ENCODE peak calls at places on chromosome 15, in six cellular contexts. One of them, this sample, is unnamed.
A peak's percentile ranks its signal among the peaks of the same experiment; 100 is the strongest.

GRCh38 chr15:93987068-93987467 is 244.3 kb upstream of the MCTP2 start:
- DNase-seq in HepG2: no peak
- DNase-seq in endothelial cell of umbilical vein: no peak
- DNase-seq in K562: no peak
- DNase-seq in A549: no peak
- DNase-seq in GM12878: no peak
- DNase-seq in this sample: no peak

GRCh38 chr15:99703603-99704443 is 29.4 kb downstream of the LYSMD4 start:
- DNase-seq in HepG2: peak; percentile 62
- DNase-seq in endothelial cell of umbilical vein: peak; percentile 96
- DNase-seq in K562: peak; percentile 39
- DNase-seq in A549: peak; percentile 81
- DNase-seq in GM12878: no peak
- DNase-seq in this sample: peak; percentile 74

GRCh38 chr15:50828610-50829206 is 63.2 kb upstream of the SPPL2A start:
- DNase-seq in HepG2: peak; percentile 70
- DNase-seq in endothelial cell of umbilical vein: no peak
- DNase-seq in K562: no peak
- DNase-seq in A549: peak; percentile 76
- DNase-seq in GM12878: no peak
- DNase-seq in this sample: peak; percentile 53

GRCh38 chr15:66880380-66881155 is 178.5 kb downstream of the SMAD6 start:
- DNase-seq in HepG2: no peak
- DNase-seq in endothelial cell of umbilical vein: no peak
- DNase-seq in K562: no peak
- DNase-seq in A549: no peak
- DNase-seq in GM12878: no peak
- DNase-seq in this sample: peak; percentile 59

GRCh38 chr15:82063055-82063454 is 17.2 kb upstream of the MEX3B start:
- DNase-seq in HepG2: no peak
- DNase-seq in endothelial cell of umbilical vein: no peak
- DNase-seq in K562: no peak
- DNase-seq in A549: no peak
- DNase-seq in GM12878: no peak
- DNase-seq in this sample: no peak

GRCh38 chr15:71547066-71547465 is 263.3 kb upstream of the NR2E3 start:
- DNase-seq in HepG2: no peak
- DNase-seq in endothelial cell of umbilical vein: no peak
- DNase-seq in K562: no peak
- DNase-seq in A549: no peak
- DNase-seq in GM12878: no peak
- DNase-seq in this sample: no peak

GRCh38 chr15:76904461-76905012 is 603 bp downstream of the SCAPER start:
- DNase-seq in HepG2: peak; percentile 28
- DNase-seq in endothelial cell of umbilical vein: peak; percentile 42
- DNase-seq in K562: no peak
- DNase-seq in A549: peak; percentile 49
- DNase-seq in GM12878: no peak
- DNase-seq in this sample: peak; percentile 38

GRCh38 chr15:31297880-31298456 is 28.7 kb upstream of the KLF13 start:
- DNase-seq in HepG2: no peak
- DNase-seq in endothelial cell of umbilical vein: no peak
- DNase-seq in K562: no peak
- DNase-seq in A549: no peak
- DNase-seq in GM12878: no peak
- DNase-seq in this sample: no peak

GRCh38 chr15:40902605-40903561 is 8.6 kb downstream of the VPS18 start:
- DNase-seq in HepG2: no peak
- DNase-seq in endothelial cell of umbilical vein: no peak
- DNase-seq in K562: no peak
- DNase-seq in A549: no peak
- DNase-seq in GM12878: no peak
- DNase-seq in this sample: peak; percentile 99

GRCh38 chr15:56243117-56243773 is 434 bp downstream of the RFX7 start:
- DNase-seq in HepG2: no peak
- DNase-seq in endothelial cell of umbilical vein: peak; percentile 32
- DNase-seq in K562: peak; percentile 65
- DNase-seq in A549: peak; percentile 67
- DNase-seq in GM12878: no peak
- DNase-seq in this sample: peak; percentile 76

GRCh38 chr15:62933388-62933787 is 109.2 kb upstream of the TPM1 start:
- DNase-seq in HepG2: no peak
- DNase-seq in endothelial cell of umbilical vein: no peak
- DNase-seq in K562: no peak
- DNase-seq in A549: no peak
- DNase-seq in GM12878: no peak
- DNase-seq in this sample: no peak

GRCh38 chr15:70376929-70377691 is 279.4 kb upstream of the TLE3 start:
- DNase-seq in HepG2: no peak
- DNase-seq in endothelial cell of umbilical vein: peak; percentile 7
- DNase-seq in K562: no peak
- DNase-seq in A549: no peak
- DNase-seq in GM12878: no peak
- DNase-seq in this sample: peak; percentile 84

GRCh38 chr15:73295630-73296286 is 73.0 kb downstream of the HCN4 start:
- DNase-seq in HepG2: no peak
- DNase-seq in endothelial cell of umbilical vein: no peak
- DNase-seq in K562: no peak
- DNase-seq in A549: no peak
- DNase-seq in GM12878: no peak
- DNase-seq in this sample: peak; percentile 89

GRCh38 chr15:25177955-25178801 is 223.4 kb downstream of the SNRPN start:
- DNase-seq in HepG2: no peak
- DNase-seq in endothelial cell of umbilical vein: no peak
- DNase-seq in K562: no peak
- DNase-seq in A549: no peak
- DNase-seq in GM12878: no peak
- DNase-seq in this sample: no peak

GRCh38 chr15:88623061-88623460 is 1.9 kb downstream of the AEN start:
- DNase-seq in HepG2: peak; percentile 46
- DNase-seq in endothelial cell of umbilical vein: peak; percentile 55
- DNase-seq in K562: no peak
- DNase-seq in A549: peak; percentile 81
- DNase-seq in GM12878: no peak
- DNase-seq in this sample: peak; percentile 65

GRCh38 chr15:70754862-70755261 is 8.5 kb downstream of the UACA start:
- DNase-seq in HepG2: no peak
- DNase-seq in endothelial cell of umbilical vein: no peak
- DNase-seq in K562: no peak
- DNase-seq in A549: no peak
- DNase-seq in GM12878: no peak
- DNase-seq in this sample: no peak

GRCh38 chr15:47609693-47610092 is 107.6 kb upstream of the SEMA6D start:
- DNase-seq in HepG2: no peak
- DNase-seq in endothelial cell of umbilical vein: no peak
- DNase-seq in K562: no peak
- DNase-seq in A549: no peak
- DNase-seq in GM12878: no peak
- DNase-seq in this sample: no peak

GRCh38 chr15:64636541-64636940 is 138.8 kb downstream of the RBPMS2 start:
- DNase-seq in HepG2: no peak
- DNase-seq in endothelial cell of umbilical vein: no peak
- DNase-seq in K562: no peak
- DNase-seq in A549: no peak
- DNase-seq in GM12878: no peak
- DNase-seq in this sample: no peak
- TF ChIP-seq MYC in HepG2: no peak
- TF ChIP-seq MYC in endothelial cell of umbilical vein: no peak
- TF ChIP-seq MYC in K562: no peak
- TF ChIP-seq MYC in A549: no peak
- TF ChIP-seq MYC in GM12878: no peak
- TF ChIP-seq MYC in this sample: no peak

DNA sequence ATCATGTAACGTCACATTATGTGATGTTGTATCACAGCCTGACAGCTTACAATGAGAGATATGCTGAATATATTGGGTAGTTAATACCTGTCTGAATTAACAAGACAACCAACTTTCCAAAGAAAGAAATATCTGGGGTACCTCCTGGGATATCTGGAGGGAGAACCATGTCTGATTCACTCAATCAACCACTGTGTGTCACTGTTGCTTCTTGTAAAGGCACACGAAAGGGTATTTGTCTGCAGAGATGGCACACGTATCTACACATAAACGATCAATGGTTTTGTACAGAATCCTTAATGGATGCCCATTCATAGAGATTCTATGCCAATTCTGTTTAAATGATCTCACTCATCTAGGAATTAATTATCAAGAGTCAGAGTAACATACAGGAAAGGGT is 252.1 kb upstream of the TMCO5A start:
- DNase-seq in HepG2: peak; percentile 5
- DNase-seq in endothelial cell of umbilical vein: peak; percentile 1
- DNase-seq in K562: no peak
- DNase-seq in A549: peak; percentile 2
- DNase-seq in GM12878: no peak
- DNase-seq in this sample: peak; percentile 36
- TF ChIP-seq CTCF in HepG2: peak; percentile 36
- TF ChIP-seq CTCF in endothelial cell of umbilical vein: no peak
- TF ChIP-seq CTCF in K562: no peak
- TF ChIP-seq CTCF in A549: no peak
- TF ChIP-seq CTCF in GM12878: no peak
- TF ChIP-seq CTCF in this sample: peak; percentile 23

GRCh38 chr15:75229191-75230015 is 27.7 kb downstream of the C15orf39 start:
- DNase-seq in HepG2: no peak
- DNase-seq in endothelial cell of umbilical vein: no peak
- DNase-seq in K562: no peak
- DNase-seq in A549: no peak
- DNase-seq in GM12878: no peak
- DNase-seq in this sample: no peak
- TF ChIP-seq MYC in HepG2: no peak
- TF ChIP-seq MYC in endothelial cell of umbilical vein: no peak
- TF ChIP-seq MYC in K562: no peak
- TF ChIP-seq MYC in A549: no peak
- TF ChIP-seq MYC in GM12878: no peak
- TF ChIP-seq MYC in this sample: no peak

GRCh38 chr15:65409284-65409631 is 13.5 kb downstream of the IGDCC4 start:
- DNase-seq in HepG2: peak; percentile 27
- DNase-seq in endothelial cell of umbilical vein: no peak
- DNase-seq in K562: no peak
- DNase-seq in A549: no peak
- DNase-seq in GM12878: no peak
- DNase-seq in this sample: peak; percentile 75
- TF ChIP-seq CTCF in HepG2: no peak
- TF ChIP-seq CTCF in endothelial cell of umbilical vein: no peak
- TF ChIP-seq CTCF in K562: no peak
- TF ChIP-seq CTCF in A549: no peak
- TF ChIP-seq CTCF in GM12878: no peak
- TF ChIP-seq CTCF in this sample: no peak

DNA sequence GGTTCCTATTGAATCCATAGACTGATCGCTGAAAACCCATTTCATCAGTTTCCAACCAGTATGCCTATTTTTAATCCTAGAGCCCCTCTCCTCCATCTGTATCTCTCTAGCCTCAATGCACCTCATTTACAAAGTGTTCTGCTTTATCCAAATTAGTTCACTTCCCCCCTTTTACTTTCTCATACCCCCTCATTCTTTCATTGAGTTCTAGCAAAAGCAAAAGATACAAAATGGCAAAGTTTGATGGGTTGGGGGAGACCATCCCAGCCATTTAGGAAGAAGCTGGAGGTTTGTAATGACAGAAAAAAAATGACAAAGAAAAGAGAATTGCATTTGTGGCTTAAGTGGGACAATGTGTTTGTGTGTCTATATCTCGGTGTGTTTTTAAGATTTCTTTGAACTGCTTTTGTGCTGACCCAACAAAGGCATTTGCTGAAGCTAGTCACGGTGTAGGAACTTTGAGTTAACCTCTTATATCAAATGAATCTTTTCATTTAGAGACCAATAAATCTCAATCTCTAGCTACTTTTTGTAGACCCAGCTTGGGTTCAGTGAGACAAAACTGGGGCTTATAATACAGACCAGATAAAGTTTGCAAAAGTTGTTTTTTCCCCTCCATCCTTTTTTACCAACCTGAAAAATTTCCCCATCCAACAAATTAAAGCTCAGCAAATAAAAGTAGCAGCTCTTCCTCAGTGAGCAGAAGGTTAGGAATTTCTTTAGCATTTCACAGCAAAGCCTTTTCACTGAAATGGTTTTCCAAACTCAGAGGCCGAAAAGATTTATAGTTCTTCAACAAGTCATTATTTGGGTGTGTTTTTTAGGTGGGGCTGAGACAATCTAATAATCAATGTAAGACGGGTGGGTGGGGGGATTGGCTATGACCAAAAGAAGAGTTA is 18.8 kb downstream of the NR2F2 start:
- DNase-seq in HepG2: no peak
- DNase-seq in endothelial cell of umbilical vein: peak; percentile 70
- DNase-seq in K562: no peak
- DNase-seq in A549: no peak
- DNase-seq in GM12878: no peak
- DNase-seq in this sample: no peak
- TF ChIP-seq MYC in HepG2: no peak
- TF ChIP-seq MYC in endothelial cell of umbilical vein: no peak
- TF ChIP-seq MYC in K562: no peak
- TF ChIP-seq MYC in A549: no peak
- TF ChIP-seq MYC in GM12878: no peak
- TF ChIP-seq MYC in this sample: no peak

DNA sequence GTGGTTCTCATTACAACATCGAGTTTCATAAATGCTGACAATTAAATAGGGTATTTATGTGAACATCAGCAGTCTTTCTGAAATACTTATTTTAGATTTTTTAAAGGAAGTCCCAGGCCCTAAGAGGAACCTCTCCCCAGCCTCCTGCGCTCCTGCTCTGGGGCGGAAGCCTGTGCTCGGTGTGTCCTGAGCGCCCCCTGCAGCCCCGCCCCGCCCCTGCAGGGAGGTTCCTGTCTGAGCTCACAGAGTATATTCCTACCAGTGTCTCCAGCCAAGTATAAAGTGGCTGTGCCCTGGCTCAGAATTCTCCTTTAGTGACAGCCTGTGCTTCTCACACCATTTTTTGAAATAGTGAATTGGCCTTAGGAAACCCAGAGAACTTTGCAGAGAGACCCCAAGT is 567.9 kb downstream of the GOLGA6L6 start:
- DNase-seq in HepG2: no peak
- DNase-seq in endothelial cell of umbilical vein: no peak
- DNase-seq in K562: peak; percentile 13
- DNase-seq in A549: no peak
- DNase-seq in GM12878: no peak
- DNase-seq in this sample: peak; percentile 71
- TF ChIP-seq CTCF in HepG2: peak; percentile 37
- TF ChIP-seq CTCF in endothelial cell of umbilical vein: no peak
- TF ChIP-seq CTCF in K562: no peak
- TF ChIP-seq CTCF in A549: no peak
- TF ChIP-seq CTCF in GM12878: no peak
- TF ChIP-seq CTCF in this sample: peak; percentile 70

DNA sequence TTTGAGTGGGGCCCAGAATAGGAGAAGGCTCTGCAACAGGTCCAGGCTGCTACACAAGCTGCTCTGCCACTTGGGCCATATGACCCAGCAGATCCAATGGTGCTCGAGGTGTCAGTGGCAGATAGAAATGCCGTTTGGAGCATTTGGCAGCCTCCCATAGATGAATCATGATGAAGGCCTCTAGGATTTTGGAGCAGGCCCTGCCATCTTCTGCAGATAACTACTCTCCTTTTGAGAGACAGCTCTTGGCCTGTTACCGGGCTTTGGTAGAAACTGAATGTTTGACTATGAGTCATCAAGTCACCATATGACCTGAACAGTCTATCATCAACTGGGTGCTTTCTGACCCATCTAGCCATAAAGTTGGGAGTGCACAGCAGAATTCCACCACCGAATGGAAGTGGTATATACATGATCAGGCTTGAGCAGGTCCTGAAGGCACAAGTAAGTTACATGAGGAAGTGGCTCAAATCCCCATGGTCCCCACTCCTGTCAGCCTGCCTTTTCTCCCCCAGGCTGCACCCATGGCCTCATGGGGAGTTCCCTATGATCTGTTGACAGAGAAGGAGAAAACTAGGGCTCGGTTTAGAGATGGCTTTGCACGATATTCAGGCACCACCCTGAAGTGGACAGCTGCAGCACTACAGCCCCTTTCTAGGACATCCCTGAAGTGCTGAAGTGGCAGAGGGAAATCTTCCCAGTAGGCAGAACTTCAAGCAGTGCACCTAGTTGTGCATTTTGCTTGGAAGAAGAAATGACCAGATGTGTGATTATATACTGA is 971.4 kb downstream of the MCTP2 start:
- DNase-seq in HepG2: no peak
- DNase-seq in endothelial cell of umbilical vein: no peak
- DNase-seq in K562: no peak
- DNase-seq in A549: no peak
- DNase-seq in GM12878: no peak
- DNase-seq in this sample: no peak
- TF ChIP-seq MYC in HepG2: no peak
- TF ChIP-seq MYC in endothelial cell of umbilical vein: no peak
- TF ChIP-seq MYC in K562: no peak
- TF ChIP-seq MYC in A549: no peak
- TF ChIP-seq MYC in GM12878: no peak
- TF ChIP-seq MYC in this sample: no peak

This sample was measured in NB4.